ENCODE peak calls at places on chromosomes 3 and 15, in nine cellular contexts. S is KBM-7; X is kidney tubule cell; Y is naive thymus-derived CD8-positive, alpha-beta T cell; D is activated T-cell treated with anti-CD3 and anti-CD28 coated beads, Interleukin-2, amount 50 U/mL, for 72 hours; H is cardiac septum; B is left cardiac atrium; U is astrocyte; V is cardiac fibroblast. P is an unnamed sample.

GRCh38 chr15:72685925-72686794 is at the start of the genes BBS4 and HIGD2B:
- DNase-seq in H (peak), V (peak), Y (peak), U (peak), X (peak), B (peak), S (peak), D (peak), P (peak)

GRCh38 chr15:44798815-44799214 is 62.5 kb downstream of the TRIM69 start:
- DNase-seq in X (no peak), S (no peak), D (no peak), Y (no peak), V (peak), H (no peak), B (no peak), U (no peak), P (no peak)

GRCh38 chr15:31214864-31215489 is 111.7 kb upstream of the KLF13 start:
- DNase-seq in B (peak), V (peak), Y (no peak), X (peak), S (no peak), D (no peak), U (no peak), H (no peak), P (no peak)

GRCh38 chr3:64958187-64958586 is 270.4 kb upstream of the ADAMTS9 start:
- DNase-seq in Y (no peak), U (peak), S (no peak), V (no peak), X (no peak), B (no peak), H (no peak), D (no peak), P (no peak)

GRCh38 chr3:171950373-171950772 is 89.0 kb upstream of the FNDC3B start:
- DNase-seq in S (no peak), Y (no peak), U (peak), H (no peak), X (peak), D (no peak), B (no peak), V (peak), P (peak)

GRCh38 chr3:191328963-191329653 is at the start of gene CCDC50:
- DNase-seq in B (peak), U (peak), S (peak), D (peak), H (peak), X (peak), Y (no peak), V (peak), P (peak)

GRCh38 chr15:27912283-27912682 is 186.8 kb downstream of the OCA2 start:
- DNase-seq in S (no peak), U (no peak), V (no peak), H (no peak), B (no peak), Y (no peak), D (no peak), X (no peak), P (no peak)

GRCh38 chr3:171976526-171976925 is 62.9 kb upstream of the FNDC3B start:
- DNase-seq in V (peak), B (no peak), D (no peak), X (no peak), S (no peak), H (no peak), U (peak), Y (no peak), P (no peak)

GRCh38 chr3:16462679-16463078 is 50.8 kb downstream of the RFTN1 start:
- DNase-seq in X (no peak), U (no peak), Y (no peak), D (no peak), S (no peak), V (no peak), B (no peak), H (no peak), P (no peak)

GRCh38 chr3:82474711-82475110 is 713.3 kb upstream of the GBE1 start:
- DNase-seq in V (no peak), Y (no peak), S (no peak), X (peak), H (no peak), U (peak), D (no peak), B (no peak), P (peak)

GRCh38 chr3:171807806-171808205 is 2.5 kb downstream of the PLD1 start:
- DNase-seq in U (no peak), V (no peak), Y (no peak), B (no peak), S (no peak), H (no peak), D (no peak), X (no peak), P (no peak)

GRCh38 chr3:20352547-20353164 is 166.7 kb upstream of the SGO1 start:
- DNase-seq in S (no peak), H (no peak), Y (no peak), U (no peak), V (peak), B (no peak), D (no peak), X (no peak), P (no peak)

GRCh38 chr15:64813075-64813474 is 12.4 kb downstream of the PIF1 start:
- DNase-seq in U (peak), D (no peak), B (no peak), Y (no peak), X (peak), S (peak), V (peak), H (no peak), P (peak)